ENCODE peak calls at places on chromosomes 1 and 21, in four cellular contexts. D is HepG2, A is GM12878, I is K562. T is an unnamed sample.

GRCh38 chr1:43618521-43619313 is 31.2 kb upstream of the KDM4A start:
- DNase-seq in D (no peak), A (no peak), I (no peak), T (no peak)

GRCh38 chr1:214002472-214002871 is 14.7 kb downstream of the PROX1 start:
- DNase-seq in D (peak; percentile 78), A (no peak), I (peak; percentile 43), T (peak; percentile 49)

GRCh38 chr1:205456383-205456867 is 580 bp upstream of the BLACAT1 start:
- DNase-seq in D (no peak), A (no peak), I (no peak), T (no peak)

GRCh38 chr21:42849759-42850412 is 29.5 kb downstream of the WDR4 start:
- DNase-seq in D (no peak), A (no peak), I (no peak), T (no peak)

GRCh38 chr21:41581592-41582228 is 73.8 kb upstream of the TMPRSS2 start:
- DNase-seq in D (no peak), A (no peak), I (no peak), T (no peak)

GRCh38 chr1:86365890-86366289 is 30.2 kb downstream of the ODF2L start:
- DNase-seq in D (no peak), A (no peak), I (no peak), T (no peak)

GRCh38 chr21:31848339-31848985 is 24.4 kb upstream of the HUNK start:
- DNase-seq in D (no peak), A (no peak), I (no peak), T (no peak)

GRCh38 chr1:214285622-214286440 is 4.9 kb downstream of the SMYD2 start:
- DNase-seq in D (no peak), A (no peak), I (no peak), T (no peak)

GRCh38 chr1:103190746-103191145 is 82.4 kb upstream of the COL11A1 start:
- DNase-seq in D (no peak), A (no peak), I (no peak), T (no peak)

GRCh38 chr1:232610187-232610901 is 19.6 kb downstream of the SIPA1L2 start:
- DNase-seq in D (no peak), A (no peak), I (no peak), T (no peak)

GRCh38 chr1:94283462-94283861 is 46.1 kb upstream of the ARHGAP29 start:
- DNase-seq in D (no peak), A (no peak), I (no peak), T (no peak)

GRCh38 chr1:151815716-151816327 is 10.6 kb upstream of the LINGO4 start:
- DNase-seq in D (no peak), A (no peak), I (no peak), T (no peak)

GRCh38 chr1:9877962-9878361 is 32.1 kb downstream of the CTNNBIP1 start:
- DNase-seq in D (no peak), A (no peak), I (no peak), T (no peak)

GRCh38 chr1:58585166-58585565 is 8.1 kb upstream of the TACSTD2 start:
- DNase-seq in D (no peak), A (no peak), I (no peak), T (no peak)

GRCh38 chr1:172380441-172381244 is 39.8 kb upstream of the C1orf105 start:
- DNase-seq in D (no peak), A (no peak), I (no peak), T (no peak)
- H3K4me3 ChIP-seq in D (no peak overlapping the region), A (peak overlapping the region; percentile 4), I (no peak overlapping the region), T (no peak overlapping the region)

GRCh38 chr1:21937372-21938121 is 437 bp upstream of the HSPG2 start:
- DNase-seq in D (peak; percentile 72), A (no peak), I (peak; percentile 90), T (peak; percentile 74)
- TF ChIP-seq ESRRA in D (no peak), A (no peak), I (peak; percentile 24), T (no peak)

GRCh38 chr1:11316701-11317100 is 43.7 kb downstream of the UBIAD1 start:
- DNase-seq in D (no peak), A (no peak), I (no peak), T (no peak)
- H3K4me3 ChIP-seq in D (no peak overlapping the region), A (no peak overlapping the region), I (no peak overlapping the region), T (no peak overlapping the region)

GRCh38 chr1:29240400-29240837 is 4.1 kb downstream of the PTPRU start:
- DNase-seq in D (no peak), A (no peak), I (no peak), T (no peak)
- TF ChIP-seq ESRRA in D (no peak), A (no peak), I (no peak), T (no peak)

GRCh38 chr1:171279234-171279633 is 30.9 kb downstream of the FMO1 start:
- DNase-seq in D (no peak), A (no peak), I (no peak), T (no peak)
- H3K4me3 ChIP-seq in D (no peak overlapping the region), A (no peak overlapping the region), I (no peak overlapping the region), T (no peak overlapping the region)

GRCh38 chr21:45317401-45318145 is 29.9 kb upstream of the POFUT2 start:
- DNase-seq in D (peak; percentile 59), A (no peak), I (no peak), T (no peak)
- TF ChIP-seq ESRRA in D (no peak), A (no peak), I (no peak), T (no peak)

T was measured in A549.